ENCODE peak calls at places on chromosomes 16 and 17, in five cellular contexts. H is bronchial epithelial cell, N is epithelial cell of esophagus, X is A549, G is MM.1S. W is an unnamed sample.

GRCh38 chr17:35416659-35417058 is 15.6 kb downstream of the SLFN12 start:
- DNase-seq in H (no peak), N (no peak), X (no peak), G (no peak), W (no peak)

GRCh38 chr16:8868272-8869211 is at the start of gene CARHSP1:
- DNase-seq in H (peak; percentile 75), N (peak; percentile 92), X (peak; percentile 91), G (peak; percentile 95), W (peak; percentile 97)

GRCh38 chr16:64957246-64957645 is 164.6 kb downstream of the CDH11 start:
- DNase-seq in H (no peak), N (no peak), X (no peak), G (no peak), W (no peak)

GRCh38 chr16:14071576-14072271 is 605 bp downstream of the MRTFB start:
- DNase-seq in H (no peak), N (no peak), X (no peak), G (no peak), W (peak; percentile 43)

GRCh38 chr17:80931421-80932265 is 60.0 kb upstream of the CHMP6 start:
- DNase-seq in H (no peak), N (no peak), X (no peak), G (no peak), W (no peak)

GRCh38 chr16:2785101-2785991 is 2.0 kb downstream of the PRSS33 start:
- DNase-seq in H (no peak), N (no peak), X (no peak), G (no peak), W (no peak)

GRCh38 chr16:68592466-68593337 is 52.4 kb upstream of the CDH3 start:
- DNase-seq in H (peak; percentile 25), N (peak; percentile 49), X (peak; percentile 32), G (no peak), W (peak; percentile 14)

GRCh38 chr16:69859105-69859969 is 91.8 kb upstream of the CLEC18A start:
- DNase-seq in H (peak; percentile 42), N (peak; percentile 55), X (peak; percentile 54), G (no peak), W (peak; percentile 52)

GRCh38 chr17:76682306-76682705 is 28.5 kb downstream of the MXRA7 start:
- DNase-seq in H (no peak), N (no peak), X (no peak), G (no peak), W (no peak)

GRCh38 chr16:5222770-5223169 is 125.2 kb upstream of the EEF2KMT start:
- DNase-seq in H (no peak), N (no peak), X (no peak), G (no peak), W (no peak)

GRCh38 chr16:25174285-25174684 is 42.5 kb upstream of the AQP8 start:
- DNase-seq in H (no peak), N (no peak), X (no peak), G (no peak), W (no peak)

GRCh38 chr17:33451221-33451620 is 158.1 kb upstream of the ASIC2 start:
- DNase-seq in H (peak; percentile 9), N (no peak), X (no peak), G (no peak), W (no peak)

GRCh38 chr17:18246880-18247612 is 11.5 kb downstream of the FLII start:
- DNase-seq in H (peak; percentile 82), N (peak; percentile 94), X (peak; percentile 73), G (no peak), W (peak; percentile 56)

GRCh38 chr17:19728114-19728495 is 11.7 kb upstream of the SLC47A2 start:
- DNase-seq in H (peak; percentile 78), N (peak; percentile 89), X (peak; percentile 69), G (no peak), W (no peak)

DNA sequence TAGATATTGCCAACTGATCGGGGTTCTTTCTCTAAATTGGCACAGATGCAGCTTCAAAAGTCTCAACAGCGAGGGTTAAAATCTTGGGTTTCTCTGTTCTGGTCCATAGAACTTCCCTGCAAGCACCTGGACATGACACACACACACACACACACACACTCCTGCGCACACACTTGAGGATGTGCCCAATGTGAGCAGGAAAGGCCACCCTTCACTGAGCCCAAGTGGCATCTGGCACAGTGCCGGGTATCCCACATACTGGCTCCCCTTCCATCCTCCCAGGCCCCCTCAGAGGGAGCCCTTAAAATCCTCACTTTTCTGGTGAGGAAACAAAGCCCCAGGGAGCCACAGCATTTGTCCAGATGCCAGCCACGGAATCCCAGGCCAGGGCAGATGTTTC is 55.5 kb downstream of the ZNF423 start:
- DNase-seq in H (no peak), N (no peak), X (no peak), G (no peak), W (no peak)
- TF ChIP-seq CTCF in H (no peak), N (no peak), X (no peak), G (no peak), W (no peak)

GRCh38 chr16:71216714-71217113 is 13.8 kb downstream of the HYDIN start:
- DNase-seq in H (no peak), N (no peak), X (no peak), G (no peak), W (no peak)

GRCh38 chr16:71214771-71215381 is 15.6 kb downstream of the HYDIN start:
- DNase-seq in H (peak; percentile 37), N (peak; percentile 30), X (peak; percentile 14), G (peak; percentile 19), W (peak; percentile 1)
- TF ChIP-seq CTCF in H (peak; percentile 17), N (peak; percentile 18), X (peak; percentile 19), G (peak; percentile 39), W (peak; percentile 15)

DNA sequence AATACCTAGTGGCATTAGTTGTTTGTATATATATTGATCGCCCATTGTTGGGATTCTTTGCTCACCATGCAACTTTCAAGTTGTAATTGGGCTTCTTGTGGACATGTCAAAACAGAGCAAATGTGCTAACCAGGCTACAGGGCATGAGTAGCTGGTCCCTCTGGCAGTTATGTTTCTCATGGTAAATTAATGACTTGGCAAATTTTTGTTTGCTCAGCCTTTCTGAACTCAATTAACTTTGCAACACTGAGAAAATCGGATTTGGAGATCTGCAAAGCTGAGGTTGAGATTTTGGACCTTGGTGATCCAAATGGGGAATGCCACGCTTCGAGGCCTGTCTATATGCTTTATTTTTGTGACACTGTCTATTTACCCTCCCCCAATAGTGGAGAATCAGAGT is 138.5 kb upstream of the PIRT start:
- DNase-seq in H (no peak), N (no peak), X (no peak), G (no peak), W (no peak)
- TF ChIP-seq CTCF in H (no peak), N (no peak), X (no peak), G (no peak), W (no peak)

GRCh38 chr17:41772586-41773189 is 13.8 kb downstream of the JUP start:
- DNase-seq in H (no peak), N (no peak), X (no peak), G (no peak), W (no peak)
- TF ChIP-seq CTCF in H (no peak), N (no peak), X (no peak), G (no peak), W (no peak)

GRCh38 chr17:44385287-44386181 is 3.9 kb downstream of the ITGA2B start:
- DNase-seq in H (peak; percentile 58), N (peak; percentile 76), X (peak; percentile 88), G (peak; percentile 76), W (peak; percentile 77)
- TF ChIP-seq CTCF in H (peak; percentile 6), N (no peak), X (peak; percentile 31), G (peak; percentile 19), W (peak; percentile 7)

GRCh38 chr17:21214015-21214776 is at the start of gene TMEM11:
- DNase-seq in H (peak; percentile 87), N (peak; percentile 98), X (peak; percentile 96), G (peak; percentile 97), W (peak; percentile 98)
- TF ChIP-seq CTCF in H (peak; percentile 19), N (no peak), X (peak; percentile 13), G (peak; percentile 18), W (peak; percentile 9)

DNA sequence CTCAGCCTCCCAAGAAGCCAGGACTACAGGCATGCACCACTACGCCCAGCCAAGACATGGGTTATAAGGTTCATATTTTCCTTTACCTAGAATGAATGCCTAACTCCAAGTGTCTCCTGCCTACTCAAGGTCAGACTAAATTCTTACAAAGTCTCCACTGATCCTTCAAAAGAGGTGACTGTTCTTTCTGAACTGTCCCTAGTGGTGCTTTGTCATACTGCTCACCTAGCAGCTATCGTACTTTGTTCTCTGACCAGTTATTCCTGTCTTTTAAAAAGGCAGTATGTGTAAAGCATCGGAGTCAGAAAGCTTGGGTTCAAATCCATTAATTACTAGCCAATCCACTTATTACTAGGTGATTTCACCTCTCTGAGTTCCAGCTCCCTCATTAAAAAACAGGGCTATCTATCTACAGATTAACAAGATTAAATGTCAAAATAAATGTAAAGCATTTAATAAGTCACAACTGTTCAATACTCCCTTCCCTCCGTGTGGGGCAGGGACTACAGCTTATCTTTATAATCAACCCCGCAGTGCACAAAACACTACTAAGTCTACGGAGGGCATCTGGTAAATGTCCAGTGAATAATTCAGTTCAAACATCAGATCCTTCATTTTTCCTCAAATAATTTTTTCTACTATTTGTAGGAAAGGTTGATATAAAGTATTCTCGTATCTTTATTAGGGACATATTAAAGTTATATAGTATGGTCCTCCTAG is 20.0 kb upstream of the ITGA2B start:
- DNase-seq in H (no peak), N (peak; percentile 8), X (no peak), G (no peak), W (no peak)
- TF ChIP-seq CTCF in H (no peak), N (peak; percentile 14), X (no peak), G (no peak), W (peak; percentile 1)

GRCh38 chr16:51756447-51757123 is 605.5 kb upstream of the SALL1 start:
- DNase-seq in H (no peak), N (no peak), X (no peak), G (peak; percentile 24), W (peak; percentile 10)
- TF ChIP-seq CTCF in H (no peak), N (no peak), X (no peak), G (no peak), W (no peak)

GRCh38 chr17:71118039-71118438 is 948.7 kb downstream of the KCNJ2 start:
- DNase-seq in H (peak; percentile 47), N (peak; percentile 64), X (peak; percentile 26), G (peak; percentile 16), W (peak; percentile 2)
- TF ChIP-seq CTCF in H (peak; percentile 50), N (peak; percentile 64), X (peak; percentile 44), G (peak; percentile 41), W (no peak)

DNA sequence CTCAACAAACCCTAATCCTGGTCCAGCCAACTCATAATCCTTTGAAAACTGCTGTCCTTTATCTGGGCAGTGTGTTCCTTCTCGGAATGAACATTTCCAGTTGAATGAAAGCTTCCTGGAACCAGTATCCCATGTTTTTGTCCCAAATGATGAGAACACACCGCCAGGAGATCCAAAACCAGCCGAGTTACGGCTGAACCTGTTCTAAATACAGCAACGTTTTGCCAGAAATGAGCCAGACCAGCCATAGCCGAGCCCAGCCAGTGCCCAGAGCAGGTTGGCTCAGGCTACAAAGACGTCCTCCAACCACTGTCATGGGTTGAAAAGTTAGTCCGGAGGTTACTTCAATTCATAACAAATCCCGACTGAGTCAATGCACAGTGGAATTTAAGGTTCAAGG is 67.6 kb upstream of the FOXF1 start:
- DNase-seq in H (no peak), N (no peak), X (no peak), G (no peak), W (no peak)
- TF ChIP-seq CTCF in H (no peak), N (no peak), X (no peak), G (no peak), W (no peak)

W was measured in GM12865.